ENCODE peak calls at places on chromosomes 16 and 17, in four cellular contexts. S is psoas muscle; O is lung; C is CD8-positive, alpha-beta T cell. D is an unnamed sample.

GRCh38 chr16:55640714-55641327 is 15.0 kb upstream of the SLC6A2 start:
- DNase-seq in S (no peak), O (no peak), C (no peak), D (no peak)

GRCh38 chr16:57609541-57610401 is 18.7 kb upstream of the ADGRG1 start:
- DNase-seq in S (no peak), O (no peak), C (peak), D (peak)

GRCh38 chr17:1951920-1952319 is 73.2 kb downstream of the RTN4RL1 start:
- DNase-seq in S (no peak), O (no peak), C (no peak), D (no peak)

GRCh38 chr17:30344283-30345088 is 10.6 kb upstream of the TMIGD1 start:
- DNase-seq in S (no peak), O (peak), C (no peak), D (no peak)

GRCh38 chr17:1724869-1725641 is 551 bp downstream of the WDR81 start:
- DNase-seq in S (peak), O (no peak), C (no peak), D (no peak)

GRCh38 chr17:63824362-63824761 is 2.9 kb upstream of the PSMC5 start:
- DNase-seq in S (no peak), O (no peak), C (no peak), D (no peak)

GRCh38 chr16:29729116-29729521 is 16.7 kb downstream of the C16orf54 start:
- DNase-seq in S (no peak), O (no peak), C (no peak), D (no peak)

GRCh38 chr17:82981141-82981540 is 98.3 kb upstream of the METRNL start:
- DNase-seq in S (no peak), O (peak), C (no peak), D (no peak)

GRCh38 chr17:8705427-8705826 is 39.2 kb downstream of the CCDC42 start:
- DNase-seq in S (no peak), O (no peak), C (no peak), D (no peak)

GRCh38 chr17:13728751-13729150 is 127.0 kb upstream of the HS3ST3A1 start:
- DNase-seq in S (no peak), O (no peak), C (no peak), D (no peak)

GRCh38 chr16:49453001-49453400 is 79.4 kb downstream of the C16orf78 start:
- DNase-seq in S (peak), O (no peak), C (no peak), D (no peak)

GRCh38 chr16:47699090-47699489 is 238.0 kb downstream of the PHKB start:
- DNase-seq in S (no peak), O (no peak), C (no peak), D (no peak)

GRCh38 chr17:71237903-71238538 is 882.8 kb upstream of the SOX9 start:
- DNase-seq in S (no peak), O (no peak), C (no peak), D (no peak)

GRCh38 chr17:14078027-14078426 is 8.7 kb downstream of the COX10 start:
- DNase-seq in S (no peak), O (no peak), C (no peak), D (no peak)

GRCh38 chr16:71555230-71555891 is 21.5 kb downstream of the TAT start:
- DNase-seq in S (no peak), O (peak), C (no peak), D (no peak)

GRCh38 chr17:21595086-21595485 is 97.2 kb upstream of the KCNJ18 start:
- DNase-seq in S (no peak), O (no peak), C (no peak), D (no peak)

GRCh38 chr16:67966549-67967182 is 1.8 kb downstream of the SLC12A4 start:
- DNase-seq in S (no peak), O (no peak), C (no peak), D (no peak)

GRCh38 chr17:74042744-74043486 is 160.6 kb upstream of the RPL38 start:
- DNase-seq in S (peak), O (no peak), C (no peak), D (no peak)

GRCh38 chr16:57694556-57695377 is at the start of gene DRC7:
- DNase-seq in S (no peak), O (peak), C (no peak), D (peak)

GRCh38 chr16:89721644-89722391 is 481 bp downstream of the ZNF276 start:
- DNase-seq in S (peak), O (peak), C (peak), D (peak)

GRCh38 chr16:31700530-31701388 is 172.8 kb upstream of the ZNF267 start:
- DNase-seq in S (peak), O (peak), C (peak), D (peak)

GRCh38 chr17:57092171-57092570 is 7.1 kb downstream of the AKAP1 start:
- DNase-seq in S (no peak), O (no peak), C (no peak), D (peak)

GRCh38 chr17:68033636-68034451 is 1.7 kb upstream of the KPNA2 start:
- DNase-seq in S (no peak), O (no peak), C (no peak), D (no peak)

GRCh38 chr17:65430209-65430833 is 131.1 kb downstream of the AXIN2 start:
- DNase-seq in S (no peak), O (no peak), C (no peak), D (no peak)

GRCh38 chr16:49755291-49755611 is 100.7 kb downstream of the ZNF423 start:
- DNase-seq in S (no peak), O (no peak), C (no peak), D (no peak)

GRCh38 chr16:50251375-50252081 is 14.8 kb upstream of the ADCY7 start:
- DNase-seq in S (no peak), O (peak), C (no peak), D (no peak)

GRCh38 chr17:37741334-37742113 is 3.3 kb downstream of the HNF1B start:
- DNase-seq in S (no peak), O (no peak), C (no peak), D (no peak)

GRCh38 chr17:82864721-82865240 is 25.0 kb upstream of the ZNF750 start:
- DNase-seq in S (peak), O (no peak), C (no peak), D (no peak)

GRCh38 chr16:56993204-56993603 is 3.8 kb downstream of the NLRC5 start:
- DNase-seq in S (no peak), O (no peak), C (no peak), D (no peak)

GRCh38 chr16:85602402-85602801 is 10.7 kb upstream of the GSE1 start:
- DNase-seq in S (no peak), O (no peak), C (no peak), D (no peak)

GRCh38 chr16:82755570-82756282 is 129.0 kb downstream of the CDH13 start:
- DNase-seq in S (no peak), O (no peak), C (no peak), D (no peak)

GRCh38 chr16:26204138-26204537 is 512.4 kb downstream of the HS3ST4 start:
- DNase-seq in S (no peak), O (no peak), C (no peak), D (no peak)

GRCh38 chr17:1473170-1473569 is 17.1 kb upstream of the CRK start:
- DNase-seq in S (no peak), O (no peak), C (peak), D (no peak)

GRCh38 chr16:56549744-56550385 is 15.0 kb upstream of the MT4 start:
- DNase-seq in S (no peak), O (no peak), C (no peak), D (no peak)

GRCh38 chr17:75498726-75499213 is 16.6 kb downstream of the CASKIN2 start:
- DNase-seq in S (peak), O (no peak), C (no peak), D (no peak)

GRCh38 chr16:4309102-4309832 is 6.6 kb upstream of the GLIS2 start:
- DNase-seq in S (no peak), O (no peak), C (no peak), D (no peak)

GRCh38 chr16:4309833-4310266 is 6.0 kb upstream of the GLIS2 start:
- DNase-seq in S (peak), O (peak), C (peak), D (peak)

GRCh38 chr16:4303973-4304372 is 11.9 kb upstream of the GLIS2 start:
- DNase-seq in S (no peak), O (no peak), C (no peak), D (no peak)

GRCh38 chr16:4306439-4307214 is 9.2 kb upstream of the GLIS2 start:
- DNase-seq in S (no peak), O (no peak), C (peak), D (peak)

GRCh38 chr16:4307215-4308037 is 8.4 kb upstream of the GLIS2 start:
- DNase-seq in S (peak), O (peak), C (peak), D (peak)
- TF ChIP-seq CTCF in S (no peak), O (no peak), C (no peak), D (no peak)

DNA sequence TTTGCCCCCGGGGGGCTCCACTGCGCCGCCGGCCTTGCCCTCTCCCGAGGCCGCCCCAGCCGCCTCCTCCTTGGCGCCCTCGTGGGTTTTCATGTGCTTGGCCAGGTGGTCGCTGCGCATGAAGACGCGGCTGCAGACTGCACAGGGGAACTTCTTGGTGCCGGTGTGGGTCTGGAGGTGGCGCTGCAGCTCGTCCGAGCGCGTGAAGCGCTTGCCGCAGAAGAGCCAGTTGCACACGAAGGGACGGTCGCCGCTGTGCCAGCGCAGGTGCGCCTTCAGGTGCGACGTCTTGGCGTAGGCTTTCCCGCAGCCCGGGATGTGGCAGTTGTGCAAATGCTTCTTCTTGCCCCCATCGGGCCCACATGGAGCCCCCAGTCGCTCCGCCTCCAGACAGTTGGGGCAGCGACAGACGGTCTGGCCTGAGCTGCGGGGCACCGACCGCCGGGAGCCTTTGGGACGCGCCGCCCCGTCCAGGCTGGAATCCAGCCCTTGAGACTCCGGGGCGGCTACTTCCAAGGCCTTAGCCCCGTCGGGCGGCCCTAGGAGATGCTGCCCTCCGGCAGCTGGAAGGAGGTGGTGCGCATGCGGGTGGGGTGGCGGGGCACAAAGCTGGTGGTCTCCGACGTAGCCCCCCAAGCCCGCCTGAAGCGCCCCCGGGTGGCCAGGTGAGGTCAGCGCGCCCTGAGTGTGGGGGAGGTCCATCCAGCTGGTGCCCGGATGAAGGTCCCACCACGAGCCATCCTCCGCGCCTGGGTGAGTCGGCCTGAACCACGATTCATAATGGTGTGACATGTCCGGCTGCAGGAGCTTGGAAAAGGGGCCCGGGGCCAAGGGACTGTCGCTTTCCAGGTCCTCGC is 3.4 kb downstream of the SP6 start:
- DNase-seq in S (no peak), O (no peak), C (peak), D (no peak)
- TF ChIP-seq CTCF in S (peak), O (no peak), C (peak), D (peak)

GRCh38 chr17:46044286-46044928 is 45.4 kb downstream of the STH start:
- DNase-seq in S (no peak), O (peak), C (peak), D (no peak)
- TF ChIP-seq CTCF in S (peak), O (peak), C (peak), D (peak)

GRCh38 chr17:42118126-42118510 is 3.0 kb downstream of the KAT2A start:
- DNase-seq in S (no peak), O (no peak), C (no peak), D (no peak)

GRCh38 chr17:42117397-42118125 is 3.6 kb downstream of the KAT2A start:
- DNase-seq in S (no peak), O (no peak), C (no peak), D (no peak)

GRCh38 chr17:42116705-42117396 is 4.3 kb downstream of the KAT2A start:
- DNase-seq in S (peak), O (peak), C (peak), D (peak)

GRCh38 chr17:42119301-42119700 is 1.9 kb downstream of the KAT2A start:
- DNase-seq in S (no peak), O (no peak), C (no peak), D (no peak)

GRCh38 chr17:42118545-42118944 is 2.6 kb downstream of the KAT2A start:
- DNase-seq in S (no peak), O (no peak), C (peak), D (peak)
- TF ChIP-seq CTCF in S (peak), O (peak), C (no peak), D (no peak)

GRCh38 chr17:16463341-16464000 is 28.5 kb downstream of the LRRC75A start:
- DNase-seq in S (no peak), O (no peak), C (no peak), D (no peak)
- TF ChIP-seq CTCF in S (no peak), O (no peak), C (no peak), D (no peak)

DNA sequence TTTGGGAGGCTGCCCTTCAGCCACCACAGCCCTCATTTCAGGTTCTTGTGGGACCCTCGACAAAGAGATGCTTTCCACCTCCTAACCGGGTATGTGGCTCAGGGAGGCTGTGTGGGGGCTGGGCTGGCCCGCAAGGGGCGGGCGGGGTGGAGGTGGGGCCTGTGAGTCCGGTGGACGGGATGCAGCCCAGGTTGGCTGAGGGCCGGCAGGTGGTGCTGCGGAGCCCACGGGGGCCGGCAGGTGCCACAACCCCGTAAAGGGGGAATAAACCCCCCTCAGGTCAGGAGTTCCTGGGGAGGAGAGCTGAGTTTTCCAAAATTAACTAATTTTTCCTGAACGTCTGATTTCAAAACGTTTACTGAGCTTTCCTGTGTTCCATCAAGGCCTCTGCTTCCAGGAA is 4.9 kb upstream of the CIAO3 start:
- DNase-seq in S (no peak), O (peak), C (no peak), D (peak)
- TF ChIP-seq CTCF in S (no peak), O (no peak), C (no peak), D (peak)

GRCh38 chr17:51857052-51857593 is 301.4 kb downstream of the CA10 start:
- DNase-seq in S (no peak), O (no peak), C (no peak), D (no peak)

GRCh38 chr17:51852603-51853002 is 305.9 kb downstream of the CA10 start:
- DNase-seq in S (no peak), O (no peak), C (no peak), D (no peak)

GRCh38 chr17:51850206-51850605 is 308.3 kb downstream of the CA10 start:
- DNase-seq in S (no peak), O (no peak), C (no peak), D (no peak)

GRCh38 chr17:51848451-51848850 is 310.1 kb downstream of the CA10 start:
- DNase-seq in S (no peak), O (no peak), C (no peak), D (no peak)

GRCh38 chr17:51853857-51854256 is 304.7 kb downstream of the CA10 start:
- DNase-seq in S (no peak), O (no peak), C (no peak), D (no peak)
- TF ChIP-seq CTCF in S (no peak), O (no peak), C (no peak), D (no peak)

GRCh38 chr17:76737676-76738467 is at the start of gene MFSD11:
- DNase-seq in S (peak), O (peak), C (peak), D (peak)
- TF ChIP-seq CTCF in S (no peak), O (no peak), C (no peak), D (no peak)

D was measured in GM20000.